ENCODE peak calls at places on chromosome 22, in five cellular contexts. L is AG09319, U is type B pancreatic cell, G is lower lobe of right lung, T is endothelial cell. D is an unnamed sample.

GRCh38 chr22:36068776-36069344 is 40.2 kb upstream of the RBFOX2 start:
- DNase-seq in L (no peak), U (no peak), G (no peak), T (no peak), D (no peak)

GRCh38 chr22:29580200-29580810 is 608 bp downstream of the NIPSNAP1 start:
- DNase-seq in L (no peak), U (peak), G (no peak), T (peak), D (no peak)

GRCh38 chr22:20251491-20251890 is 16.6 kb downstream of the RTN4R start:
- DNase-seq in L (no peak), U (no peak), G (no peak), T (no peak), D (no peak)

GRCh38 chr22:22210375-22210774 is 34.2 kb upstream of the VPREB1 start:
- DNase-seq in L (no peak), U (no peak), G (no peak), T (no peak), D (no peak)

GRCh38 chr22:21984793-21985192 is 2.2 kb upstream of the TOP3B start:
- DNase-seq in L (no peak), U (no peak), G (no peak), T (peak), D (no peak)

GRCh38 chr22:48256776-48257689 is 1494.6 kb downstream of the TBC1D22A start:
- DNase-seq in L (no peak), U (no peak), G (no peak), T (no peak), D (no peak)

GRCh38 chr22:45207981-45208664 is 32.6 kb downstream of the KIAA0930 start:
- DNase-seq in L (no peak), U (no peak), G (no peak), T (no peak), D (no peak)

GRCh38 chr22:48843640-48844039 is 984.0 kb downstream of the BRD1 start:
- DNase-seq in L (no peak), U (no peak), G (no peak), T (no peak), D (no peak)

GRCh38 chr22:24331468-24332440 is 61.1 kb downstream of the SPECC1L start:
- DNase-seq in L (no peak), U (no peak), G (no peak), T (no peak), D (no peak)

GRCh38 chr22:24230911-24231656 is 13.8 kb downstream of the GGT5 start:
- DNase-seq in L (no peak), U (no peak), G (peak), T (peak), D (no peak)

GRCh38 chr22:34841321-34841901 is 224.5 kb upstream of the ISX start:
- DNase-seq in L (no peak), U (no peak), G (no peak), T (no peak), D (no peak)

GRCh38 chr22:46763051-46763705 is 728 bp downstream of the TBC1D22A start:
- DNase-seq in L (no peak), U (no peak), G (peak), T (peak), D (peak)

GRCh38 chr22:48580481-48580970 is 1247.1 kb downstream of the BRD1 start:
- DNase-seq in L (no peak), U (no peak), G (peak), T (no peak), D (no peak)

GRCh38 chr22:26823966-26824365 is 166.6 kb downstream of the MIAT start:
- DNase-seq in L (no peak), U (no peak), G (no peak), T (no peak), D (no peak)

GRCh38 chr22:36227806-36228205 is 11.5 kb downstream of the APOL2 start:
- DNase-seq in L (no peak), U (no peak), G (no peak), T (no peak), D (peak)

GRCh38 chr22:27726344-27726725 is 75.2 kb downstream of the MN1 start:
- DNase-seq in L (no peak), U (no peak), G (no peak), T (no peak), D (no peak)

GRCh38 chr22:23248583-23248982 is 68.3 kb downstream of the BCR start:
- DNase-seq in L (no peak), U (no peak), G (no peak), T (no peak), D (no peak)

GRCh38 chr22:50303848-50304527 is 3.5 kb downstream of the PLXNB2 start:
- DNase-seq in L (no peak), U (no peak), G (peak), T (no peak), D (no peak)

GRCh38 chr22:46150615-46151423 is 493 bp downstream of the PPARA start:
- DNase-seq in L (no peak), U (peak), G (peak), T (peak), D (no peak)

GRCh38 chr22:20131593-20131855 is at the start of gene ZDHHC8:
- DNase-seq in L (no peak), U (no peak), G (no peak), T (peak), D (no peak)

GRCh38 chr22:37485006-37485713 is 1.0 kb downstream of the MFNG start:
- DNase-seq in L (no peak), U (no peak), G (peak), T (no peak), D (no peak)

GRCh38 chr22:37487559-37487958 is 1.4 kb upstream of the MFNG start:
- DNase-seq in L (no peak), U (no peak), G (no peak), T (no peak), D (no peak)

GRCh38 chr22:37485714-37486223 is 415 bp downstream of the MFNG start:
- DNase-seq in L (no peak), U (no peak), G (no peak), T (no peak), D (no peak)

GRCh38 chr22:37487129-37487528 is 945 bp upstream of the MFNG start:
- DNase-seq in L (no peak), U (no peak), G (no peak), T (no peak), D (no peak)

DNA sequence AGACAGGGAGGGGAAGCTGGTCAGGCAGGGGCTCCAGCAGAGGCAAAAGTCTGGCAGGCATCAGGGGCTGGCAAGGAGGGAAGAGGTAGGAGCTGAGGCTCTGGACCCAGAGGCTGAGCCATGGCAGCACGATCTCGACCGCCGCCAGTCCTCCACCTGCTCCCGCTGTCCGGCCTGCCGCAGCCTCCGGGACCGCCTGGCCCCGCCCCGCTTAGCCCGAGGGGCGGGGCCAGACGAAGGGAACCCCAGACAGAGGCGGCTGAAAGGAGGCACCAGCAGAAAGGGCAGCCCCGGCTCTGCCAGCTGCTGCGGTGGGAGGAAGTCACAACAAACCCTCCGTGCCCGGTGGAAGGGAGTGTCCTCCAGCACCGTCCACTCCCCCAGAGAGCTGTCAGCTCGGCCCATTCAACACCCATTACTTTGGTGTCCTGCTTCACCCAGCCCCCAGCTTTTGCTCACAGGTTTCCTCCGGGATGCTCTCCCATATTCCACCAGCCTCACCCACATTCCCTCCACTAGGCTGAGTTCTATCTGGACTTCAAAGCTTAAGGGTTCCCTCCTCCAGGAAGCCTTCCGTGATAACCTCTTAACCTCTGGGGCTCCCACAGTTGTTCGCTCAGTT is at the start of gene MFNG:
- DNase-seq in L (no peak), U (no peak), G (peak), T (peak), D (no peak)
- TF ChIP-seq CTCF in L (no peak), U (no peak), G (no peak), T (no peak), D (no peak)

GRCh38 chr22:39595622-39596182 is 25.1 kb downstream of the CACNA1I start:
- DNase-seq in L (no peak), U (no peak), G (no peak), T (no peak), D (no peak)

GRCh38 chr22:39600491-39601179 is 30.1 kb downstream of the CACNA1I start:
- DNase-seq in L (no peak), U (no peak), G (no peak), T (no peak), D (no peak)

GRCh38 chr22:39596601-39597000 is 26.0 kb downstream of the CACNA1I start:
- DNase-seq in L (no peak), U (no peak), G (no peak), T (no peak), D (no peak)

GRCh38 chr22:39597236-39597869 is 26.8 kb downstream of the CACNA1I start:
- DNase-seq in L (no peak), U (no peak), G (no peak), T (no peak), D (no peak)

DNA sequence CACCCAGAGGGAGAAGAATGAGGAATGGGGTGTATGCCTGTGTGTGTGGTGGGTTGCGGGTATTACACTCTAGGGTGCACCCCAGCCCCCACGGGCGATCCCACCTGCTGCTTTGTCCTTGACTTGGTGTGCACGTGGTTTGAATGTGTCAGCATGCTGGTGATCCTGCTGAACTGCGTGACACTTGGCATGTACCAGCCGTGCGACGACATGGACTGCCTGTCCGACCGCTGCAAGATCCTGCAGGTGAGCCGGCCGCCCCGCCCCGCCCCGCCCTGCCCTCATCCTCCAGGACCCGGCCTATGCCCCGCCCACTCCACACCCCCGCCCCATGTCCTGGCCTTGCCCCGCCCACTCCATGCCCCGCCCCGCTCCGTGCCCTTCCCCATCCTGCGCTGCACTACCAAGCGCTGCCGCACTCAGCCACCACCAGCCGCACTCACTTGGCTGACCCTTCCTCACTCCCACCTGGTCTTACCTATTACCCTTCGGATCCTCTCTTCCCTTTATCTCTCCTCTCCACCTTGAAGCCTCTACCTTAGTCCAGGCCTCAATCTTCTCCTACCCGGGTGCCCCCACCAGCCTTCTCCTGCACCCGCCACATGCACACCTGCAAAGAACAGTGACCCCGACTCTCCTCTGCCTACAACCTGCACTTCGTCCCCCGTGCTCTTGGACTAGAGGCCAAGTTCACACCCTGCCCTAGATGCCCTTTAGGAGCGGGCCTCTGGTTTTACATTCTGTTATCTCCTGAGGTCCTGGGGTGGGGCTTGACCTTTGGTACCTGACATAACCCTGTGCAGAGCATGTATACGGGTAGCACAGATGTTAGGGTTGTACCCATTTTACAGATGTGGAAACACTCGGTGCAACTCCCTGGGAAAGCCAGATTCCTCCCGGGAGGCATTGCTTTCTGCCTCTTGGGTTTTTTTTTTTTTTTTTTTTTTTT is 27.7 kb downstream of the CACNA1I start:
- DNase-seq in L (no peak), U (no peak), G (peak), T (peak), D (no peak)
- TF ChIP-seq CTCF in L (no peak), U (peak), G (no peak), T (peak), D (no peak)

GRCh38 chr22:44089717-44090570 is 65.8 kb downstream of the PARVB start:
- DNase-seq in L (no peak), U (no peak), G (no peak), T (no peak), D (no peak)

GRCh38 chr22:44084044-44084772 is 60.1 kb downstream of the PARVB start:
- DNase-seq in L (no peak), U (no peak), G (no peak), T (no peak), D (no peak)

GRCh38 chr22:44088976-44089570 is 65.0 kb downstream of the PARVB start:
- DNase-seq in L (peak), U (no peak), G (no peak), T (no peak), D (no peak)

GRCh38 chr22:44086759-44087158 is 62.7 kb downstream of the PARVB start:
- DNase-seq in L (no peak), U (no peak), G (no peak), T (no peak), D (no peak)

GRCh38 chr22:44085743-44086741 is 61.9 kb downstream of the PARVB start:
- DNase-seq in L (peak), U (no peak), G (peak), T (peak), D (no peak)
- TF ChIP-seq CTCF in L (peak), U (peak), G (peak), T (peak), D (no peak)

DNA sequence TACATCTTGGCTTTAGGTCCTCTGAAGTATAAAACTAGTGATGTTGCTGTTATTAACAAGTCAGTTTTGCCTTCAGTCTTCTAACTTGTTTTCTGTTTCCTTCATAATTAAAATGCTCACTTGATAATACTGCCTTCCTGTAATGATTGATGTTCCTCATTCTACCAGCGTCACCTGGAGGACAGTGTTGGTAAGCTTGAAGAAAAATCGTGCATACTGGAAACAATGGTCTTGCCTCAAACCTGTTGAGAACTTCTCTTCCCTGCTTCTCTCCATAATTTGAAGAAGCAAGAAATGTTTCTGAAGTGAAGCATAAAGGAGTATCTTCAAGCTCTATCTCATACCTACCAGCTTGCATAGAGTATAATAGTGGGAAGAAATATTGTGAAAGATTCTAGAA is 3.0 kb downstream of the YWHAH start:
- DNase-seq in L (no peak), U (no peak), G (no peak), T (no peak), D (no peak)
- TF ChIP-seq CTCF in L (peak), U (peak), G (peak), T (peak), D (no peak)

DNA sequence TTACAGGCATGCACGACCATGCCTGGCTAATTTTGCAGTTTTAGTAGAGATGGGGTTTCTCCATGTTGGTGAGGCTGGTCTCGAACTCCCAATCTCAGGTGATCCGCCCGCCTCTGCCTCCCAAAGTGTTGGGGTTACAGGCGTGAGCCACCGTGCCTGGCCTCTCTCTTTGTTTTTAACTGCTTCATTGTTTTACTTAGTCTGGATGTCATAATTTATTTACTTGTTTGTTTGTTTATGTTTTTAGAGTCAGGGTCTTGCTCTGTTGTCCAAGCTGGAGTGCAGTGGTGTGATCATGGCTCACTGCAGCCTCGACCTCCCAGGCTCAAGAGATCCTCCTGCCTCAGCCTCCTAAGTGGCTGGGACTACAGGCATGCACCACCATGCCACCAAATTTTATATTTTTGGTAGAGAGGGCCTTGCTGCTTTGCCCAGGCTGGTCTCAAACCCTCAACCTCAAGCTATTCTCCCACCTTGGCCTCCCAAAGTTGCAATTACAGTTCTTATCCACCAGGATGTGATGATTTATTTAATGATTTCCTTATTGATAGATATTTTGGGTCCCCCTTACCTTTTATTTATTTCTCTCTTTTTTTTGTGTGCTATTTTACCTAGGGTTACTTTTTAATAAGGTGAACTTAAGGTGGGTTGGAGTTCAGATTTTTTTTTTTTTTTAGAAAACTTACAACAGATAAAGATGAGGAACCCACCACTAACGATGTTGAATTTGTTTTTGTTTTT is 52.6 kb upstream of the ADA2 start:
- DNase-seq in L (no peak), U (no peak), G (peak), T (no peak), D (no peak)
- TF ChIP-seq CTCF in L (no peak), U (peak), G (no peak), T (peak), D (no peak)

GRCh38 chr22:18990355-18991137 is 54.5 kb upstream of the PRODH start:
- DNase-seq in L (no peak), U (no peak), G (no peak), T (no peak), D (peak)

GRCh38 chr22:18988958-18989357 is 52.9 kb upstream of the PRODH start:
- DNase-seq in L (no peak), U (no peak), G (no peak), T (no peak), D (no peak)

GRCh38 chr22:18985761-18986160 is 49.7 kb upstream of the PRODH start:
- DNase-seq in L (no peak), U (no peak), G (no peak), T (no peak), D (peak)

GRCh38 chr22:18984564-18984963 is 48.5 kb upstream of the PRODH start:
- DNase-seq in L (no peak), U (peak), G (peak), T (no peak), D (peak)

DNA sequence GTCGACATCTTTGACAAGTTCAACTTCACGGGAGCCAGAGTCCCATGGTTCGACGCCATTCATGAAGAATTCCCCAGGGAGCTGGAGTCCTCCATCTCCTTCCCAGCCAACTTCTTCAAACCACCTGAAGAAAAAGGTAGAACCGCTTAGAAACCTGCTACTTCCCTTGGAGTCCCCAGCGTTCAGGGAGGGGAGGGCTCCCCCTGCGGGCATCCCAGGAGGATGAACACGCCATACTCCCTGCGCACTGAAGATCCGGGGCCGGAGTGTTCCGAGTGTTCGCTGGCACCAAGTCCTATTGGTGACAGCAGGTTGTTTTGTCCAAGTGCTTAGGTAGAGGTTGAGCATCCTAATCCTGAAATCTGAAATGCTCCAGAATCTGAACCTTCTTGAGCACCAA is 51.7 kb upstream of the PRODH start:
- DNase-seq in L (no peak), U (peak), G (no peak), T (peak), D (peak)
- TF ChIP-seq CTCF in L (peak), U (peak), G (no peak), T (peak), D (no peak)

GRCh38 chr22:43624144-43624998 is 187.7 kb downstream of the EFCAB6 start:
- DNase-seq in L (no peak), U (no peak), G (no peak), T (no peak), D (no peak)

GRCh38 chr22:43622886-43623285 is 189.2 kb downstream of the EFCAB6 start:
- DNase-seq in L (no peak), U (no peak), G (no peak), T (no peak), D (no peak)

GRCh38 chr22:43616645-43617044 is 195.5 kb downstream of the EFCAB6 start:
- DNase-seq in L (no peak), U (no peak), G (no peak), T (no peak), D (no peak)

GRCh38 chr22:43618517-43618916 is 193.6 kb downstream of the EFCAB6 start:
- DNase-seq in L (no peak), U (no peak), G (no peak), T (no peak), D (no peak)

DNA sequence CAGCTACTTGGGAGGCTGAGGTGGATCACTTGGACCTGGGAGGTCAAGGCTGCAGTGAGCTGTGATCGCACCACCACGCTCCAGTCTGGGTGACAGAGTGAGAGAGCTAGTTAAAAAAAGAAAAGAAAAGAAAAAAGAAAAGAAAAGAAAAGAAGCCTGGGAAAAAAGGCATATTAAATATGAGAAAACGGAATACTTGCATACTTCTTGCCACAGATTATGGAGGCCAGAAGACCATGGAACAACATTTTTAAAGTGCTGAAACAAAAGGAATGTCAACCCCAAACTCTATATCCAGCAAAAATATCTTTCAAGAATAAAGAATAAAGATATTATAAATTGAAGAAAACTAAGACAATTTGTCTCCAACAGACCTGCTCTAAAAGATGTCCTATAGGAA is 191.9 kb downstream of the EFCAB6 start:
- DNase-seq in L (no peak), U (no peak), G (no peak), T (no peak), D (no peak)
- TF ChIP-seq CTCF in L (no peak), U (no peak), G (no peak), T (no peak), D (no peak)

D was measured in coronary artery.